ENCODE peak calls at places on chromosomes 12 and 14, in eight cellular contexts. O, B, X, L, J, W, P and M are unnamed samples.

GRCh38 chr14:89621009-89621421 is 204.0 kb upstream of the FOXN3 start:
- DNase-seq in O (no peak), B (no peak), X (no peak), L (no peak), J (no peak), W (no peak), P (no peak), M (no peak)

GRCh38 chr12:4423528-4424195 is 22.0 kb downstream of the FGF6 start:
- DNase-seq in O (no peak), B (no peak), X (no peak), L (no peak), J (no peak), W (no peak), P (no peak), M (no peak)

GRCh38 chr14:68261092-68261842 is 441.7 kb downstream of the RAD51B start:
- DNase-seq in O (no peak), B (no peak), X (no peak), L (no peak), J (no peak), W (no peak), P (no peak), M (no peak)

GRCh38 chr12:121582583-121583333 is 1.9 kb upstream of the KDM2B start:
- DNase-seq in O (peak), B (peak), X (no peak), L (no peak), J (no peak), W (no peak), P (no peak), M (no peak)

GRCh38 chr14:61756135-61756534 is 6.1 kb upstream of the SNAPC1 start:
- DNase-seq in O (no peak), B (no peak), X (no peak), L (no peak), J (peak), W (no peak), P (no peak), M (no peak)

GRCh38 chr12:42286741-42287140 is 39.2 kb downstream of the ZCRB1 start:
- DNase-seq in O (no peak), B (no peak), X (no peak), L (no peak), J (no peak), W (no peak), P (no peak), M (no peak)

GRCh38 chr12:123164222-123164621 is 13.3 kb upstream of the PITPNM2 start:
- DNase-seq in O (no peak), B (no peak), X (no peak), L (no peak), J (no peak), W (no peak), P (no peak), M (no peak)

GRCh38 chr14:68780358-68781160 is 12.3 kb downstream of the ZFP36L1 start:
- DNase-seq in O (peak), B (peak), X (no peak), L (no peak), J (peak), W (no peak), P (peak), M (no peak)

GRCh38 chr12:116012757-116013156 is 264.7 kb downstream of the MED13L start:
- DNase-seq in O (no peak), B (no peak), X (no peak), L (no peak), J (no peak), W (no peak), P (no peak), M (no peak)

GRCh38 chr12:92558241-92558773 is 144.5 kb upstream of the PLEKHG7 start:
- DNase-seq in O (no peak), B (no peak), X (no peak), L (no peak), J (no peak), W (no peak), P (no peak), M (no peak)

GRCh38 chr14:48563465-48563864 is 888.1 kb upstream of the MDGA2 start:
- DNase-seq in O (no peak), B (peak), X (no peak), L (no peak), J (no peak), W (no peak), P (no peak), M (no peak)

GRCh38 chr12:126347421-126347820 is 1282.2 kb downstream of the AACS start:
- DNase-seq in O (no peak), B (no peak), X (no peak), L (no peak), J (no peak), W (no peak), P (no peak), M (no peak)

GRCh38 chr14:68361231-68361630 is 431.6 kb downstream of the ZFP36L1 start:
- DNase-seq in O (peak), B (peak), X (no peak), L (no peak), J (peak), W (peak), P (peak), M (no peak)

GRCh38 chr14:61221906-61222305 is 59.2 kb downstream of the TMEM30B start:
- DNase-seq in O (no peak), B (no peak), X (no peak), L (no peak), J (no peak), W (no peak), P (no peak), M (no peak)

GRCh38 chr12:123389560-123390351 is 5.8 kb downstream of the KMT5A start:
- DNase-seq in O (peak), B (peak), X (no peak), L (no peak), J (peak), W (no peak), P (peak), M (no peak)

GRCh38 chr12:104718581-104718980 is 239.5 kb downstream of the SLC41A2 start:
- DNase-seq in O (no peak), B (peak), X (peak), L (no peak), J (peak), W (peak), P (no peak), M (no peak)

GRCh38 chr14:59189822-59190368 is 1.4 kb downstream of the DAAM1 start:
- DNase-seq in O (peak), B (peak), X (peak), L (peak), J (peak), W (peak), P (peak), M (peak)

GRCh38 chr12:108833355-108833733 is 24.0 kb downstream of the SSH1 start:
- DNase-seq in O (peak), B (peak), X (no peak), L (no peak), J (peak), W (peak), P (peak), M (no peak)

GRCh38 chr12:14239350-14239934 is 126.0 kb upstream of the ATF7IP start:
- DNase-seq in O (peak), B (peak), X (no peak), L (no peak), J (peak), W (no peak), P (peak), M (no peak)

GRCh38 chr12:30961030-30961429 is 34.5 kb downstream of the TSPAN11 start:
- DNase-seq in O (no peak), B (no peak), X (no peak), L (no peak), J (no peak), W (no peak), P (no peak), M (no peak)

GRCh38 chr14:65846469-65846868 is 433.9 kb downstream of the FUT8 start:
- DNase-seq in O (no peak), B (no peak), X (peak), L (no peak), J (no peak), W (no peak), P (no peak), M (no peak)

GRCh38 chr14:57299511-57299910 is 30.7 kb downstream of the AP5M1 start:
- DNase-seq in O (no peak), B (no peak), X (no peak), L (no peak), J (no peak), W (no peak), P (no peak), M (no peak)

GRCh38 chr14:91415794-91416743 is 1.6 kb downstream of the CCDC88C start:
- DNase-seq in O (no peak), B (peak), X (no peak), L (no peak), J (no peak), W (no peak), P (no peak), M (no peak)

GRCh38 chr14:80587096-80587724 is 354.3 kb downstream of the CEP128 start:
- DNase-seq in O (peak), B (peak), X (peak), L (no peak), J (peak), W (peak), P (peak), M (no peak)

GRCh38 chr14:57502581-57503254 is 9.1 kb upstream of the CCDC198 start:
- DNase-seq in O (no peak), B (peak), X (no peak), L (no peak), J (peak), W (peak), P (no peak), M (no peak)

GRCh38 chr14:75794615-75795038 is 133.6 kb downstream of the TTLL5 start:
- DNase-seq in O (peak), B (peak), X (peak), L (no peak), J (peak), W (peak), P (peak), M (peak)

GRCh38 chr12:59320112-59320511 is 275.7 kb upstream of the SLC16A7 start:
- DNase-seq in O (no peak), B (no peak), X (no peak), L (no peak), J (no peak), W (no peak), P (no peak), M (no peak)

GRCh38 chr12:131471946-131472732 is 238.8 kb upstream of the SFSWAP start:
- DNase-seq in O (no peak), B (no peak), X (no peak), L (no peak), J (no peak), W (no peak), P (no peak), M (no peak)

GRCh38 chr14:44639986-44640385 is 132.9 kb upstream of the FSCB start:
- DNase-seq in O (no peak), B (no peak), X (no peak), L (no peak), J (no peak), W (no peak), P (no peak), M (no peak)

GRCh38 chr12:66210840-66211239 is 21.8 kb downstream of the IRAK3 start:
- DNase-seq in O (no peak), B (no peak), X (no peak), L (no peak), J (peak), W (no peak), P (no peak), M (no peak)

GRCh38 chr12:43281563-43281962 is 270.4 kb downstream of the ADAMTS20 start:
- DNase-seq in O (no peak), B (no peak), X (no peak), L (no peak), J (no peak), W (no peak), P (no peak), M (no peak)

GRCh38 chr12:2179953-2180736 is 127.4 kb downstream of the CACNA1C start:
- DNase-seq in O (peak), B (peak), X (no peak), L (no peak), J (peak), W (peak), P (peak), M (peak)

GRCh38 chr12:64946132-64946829 is 121.8 kb downstream of the TBC1D30 start:
- DNase-seq in O (no peak), B (peak), X (peak), L (no peak), J (peak), W (peak), P (no peak), M (no peak)

GRCh38 chr12:57765698-57766463 is 997 bp downstream of the CYP27B1 start:
- DNase-seq in O (peak), B (no peak), X (no peak), L (no peak), J (no peak), W (no peak), P (peak), M (no peak)

GRCh38 chr12:99911076-99911475 is 73.7 kb downstream of the ANKS1B start:
- DNase-seq in O (peak), B (peak), X (no peak), L (no peak), J (peak), W (peak), P (peak), M (no peak)

GRCh38 chr12:58633479-58633878 is 286.8 kb downstream of the LRIG3 start:
- DNase-seq in O (peak), B (peak), X (no peak), L (no peak), J (peak), W (no peak), P (no peak), M (no peak)

GRCh38 chr12:51374856-51375255 is 16.4 kb downstream of the GALNT6 start:
- DNase-seq in O (no peak), B (no peak), X (no peak), L (no peak), J (no peak), W (no peak), P (no peak), M (no peak)

GRCh38 chr12:49296836-49297694 is 2.1 kb downstream of the PRPH start:
- DNase-seq in O (peak), B (no peak), X (peak), L (no peak), J (no peak), W (no peak), P (no peak), M (no peak)

GRCh38 chr12:66984962-66985361 is 284.2 kb upstream of the CAND1 start:
- DNase-seq in O (no peak), B (peak), X (peak), L (no peak), J (peak), W (peak), P (no peak), M (no peak)